ENCODE peak calls at places on chromosome 15, in four cellular contexts. One of them, this sample, is unnamed.

GRCh38 chr15:75693501-75694240 is 19.0 kb downstream of the CSPG4 start:
- DNase-seq in activated T-cell treated with anti-CD3 and anti-CD28 coated beads, Interleukin-2, amount 50 U/mL, for 48 hours: no peak
- DNase-seq in NCI-H460: no peak
- DNase-seq in HTR-8/SVneo: no peak
- DNase-seq in this sample: no peak

GRCh38 chr15:70306582-70306981 is 208.9 kb upstream of the TLE3 start:
- DNase-seq in activated T-cell treated with anti-CD3 and anti-CD28 coated beads, Interleukin-2, amount 50 U/mL, for 48 hours: no peak
- DNase-seq in NCI-H460: no peak
- DNase-seq in HTR-8/SVneo: no peak
- DNase-seq in this sample: no peak

GRCh38 chr15:63973212-63974009 is 72.9 kb downstream of the DAPK2 start:
- DNase-seq in NCI-H460: no peak
- DNase-seq in HTR-8/SVneo: no peak
- DNase-seq in activated T-cell treated with anti-CD3 and anti-CD28 coated beads, Interleukin-2, amount 50 U/mL, for 48 hours: no peak
- DNase-seq in this sample: no peak

GRCh38 chr15:23646165-23647000 is 1.3 kb downstream of the MAGEL2 start:
- DNase-seq in activated T-cell treated with anti-CD3 and anti-CD28 coated beads, Interleukin-2, amount 50 U/mL, for 48 hours: no peak
- DNase-seq in HTR-8/SVneo: no peak
- DNase-seq in NCI-H460: no peak
- DNase-seq in this sample: no peak

GRCh38 chr15:29682781-29683180 is 139.5 kb downstream of the TJP1 start:
- DNase-seq in HTR-8/SVneo: no peak
- DNase-seq in NCI-H460: no peak
- DNase-seq in activated T-cell treated with anti-CD3 and anti-CD28 coated beads, Interleukin-2, amount 50 U/mL, for 48 hours: no peak
- DNase-seq in this sample: no peak

GRCh38 chr15:83835384-83836010 is 181.6 kb downstream of the ADAMTSL3 start:
- DNase-seq in activated T-cell treated with anti-CD3 and anti-CD28 coated beads, Interleukin-2, amount 50 U/mL, for 48 hours: no peak
- DNase-seq in HTR-8/SVneo: no peak
- DNase-seq in NCI-H460: no peak
- DNase-seq in this sample: no peak

GRCh38 chr15:88479169-88479568 is 11.7 kb downstream of the MRPS11 start:
- DNase-seq in HTR-8/SVneo: no peak
- DNase-seq in activated T-cell treated with anti-CD3 and anti-CD28 coated beads, Interleukin-2, amount 50 U/mL, for 48 hours: no peak
- DNase-seq in NCI-H460: no peak
- DNase-seq in this sample: no peak

GRCh38 chr15:70172124-70172523 is 74.4 kb upstream of the TLE3 start:
- DNase-seq in HTR-8/SVneo: no peak
- DNase-seq in activated T-cell treated with anti-CD3 and anti-CD28 coated beads, Interleukin-2, amount 50 U/mL, for 48 hours: no peak
- DNase-seq in NCI-H460: no peak
- DNase-seq in this sample: no peak

GRCh38 chr15:44713006-44713966 is 2.0 kb downstream of the B2M start:
- DNase-seq in NCI-H460: peak
- DNase-seq in HTR-8/SVneo: no peak
- DNase-seq in activated T-cell treated with anti-CD3 and anti-CD28 coated beads, Interleukin-2, amount 50 U/mL, for 48 hours: no peak
- DNase-seq in this sample: no peak

GRCh38 chr15:59722451-59722850 is 33.3 kb upstream of the BNIP2 start:
- DNase-seq in NCI-H460: no peak
- DNase-seq in HTR-8/SVneo: no peak
- DNase-seq in activated T-cell treated with anti-CD3 and anti-CD28 coated beads, Interleukin-2, amount 50 U/mL, for 48 hours: no peak
- DNase-seq in this sample: no peak

GRCh38 chr15:28132524-28133275 is 33.6 kb upstream of the OCA2 start:
- DNase-seq in HTR-8/SVneo: no peak
- DNase-seq in activated T-cell treated with anti-CD3 and anti-CD28 coated beads, Interleukin-2, amount 50 U/mL, for 48 hours: no peak
- DNase-seq in NCI-H460: no peak
- DNase-seq in this sample: no peak

GRCh38 chr15:69883306-69883705 is 214.4 kb downstream of the TLE3 start:
- DNase-seq in HTR-8/SVneo: no peak
- DNase-seq in activated T-cell treated with anti-CD3 and anti-CD28 coated beads, Interleukin-2, amount 50 U/mL, for 48 hours: no peak
- DNase-seq in NCI-H460: no peak
- DNase-seq in this sample: no peak

GRCh38 chr15:68311859-68312557 is 34.5 kb downstream of the FEM1B start:
- DNase-seq in HTR-8/SVneo: no peak
- DNase-seq in NCI-H460: no peak
- DNase-seq in activated T-cell treated with anti-CD3 and anti-CD28 coated beads, Interleukin-2, amount 50 U/mL, for 48 hours: peak
- DNase-seq in this sample: no peak

GRCh38 chr15:81270188-81270587 is 53.8 kb downstream of the STARD5 start:
- DNase-seq in HTR-8/SVneo: no peak
- DNase-seq in NCI-H460: no peak
- DNase-seq in activated T-cell treated with anti-CD3 and anti-CD28 coated beads, Interleukin-2, amount 50 U/mL, for 48 hours: no peak
- DNase-seq in this sample: no peak

GRCh38 chr15:86863226-86863915 is 783.7 kb downstream of the AGBL1 start:
- DNase-seq in HTR-8/SVneo: no peak
- DNase-seq in activated T-cell treated with anti-CD3 and anti-CD28 coated beads, Interleukin-2, amount 50 U/mL, for 48 hours: no peak
- DNase-seq in NCI-H460: no peak
- DNase-seq in this sample: no peak

GRCh38 chr15:99895189-99895955 is 162.1 kb upstream of the LYSMD4 start:
- DNase-seq in HTR-8/SVneo: no peak
- DNase-seq in NCI-H460: no peak
- DNase-seq in activated T-cell treated with anti-CD3 and anti-CD28 coated beads, Interleukin-2, amount 50 U/mL, for 48 hours: no peak
- DNase-seq in this sample: no peak

GRCh38 chr15:32855942-32856341 is 138.1 kb downstream of the GREM1 start:
- DNase-seq in HTR-8/SVneo: peak
- DNase-seq in activated T-cell treated with anti-CD3 and anti-CD28 coated beads, Interleukin-2, amount 50 U/mL, for 48 hours: no peak
- DNase-seq in NCI-H460: peak
- DNase-seq in this sample: no peak

GRCh38 chr15:39403674-39404117 is 177.2 kb upstream of the THBS1 start:
- DNase-seq in activated T-cell treated with anti-CD3 and anti-CD28 coated beads, Interleukin-2, amount 50 U/mL, for 48 hours: no peak
- DNase-seq in NCI-H460: no peak
- DNase-seq in HTR-8/SVneo: no peak
- DNase-seq in this sample: no peak